ENCODE peak calls at places on chromosomes 13 and 19, in five cellular contexts. N is NCI-H2029 treated with DMSO at 0.1 percent for 48 hours; X is mesothelial cell of epicardium; S is stimulated activated CD4-positive, alpha-beta T cell treated with anti-CD3 and anti-CD28 coated beads, Interleukin-2, amount 100 ng/mL, for 48 hours; C is AG04449. G is an unnamed sample.

GRCh38 chr13:61084983-61085382 is 330.7 kb downstream of the PCDH20 start:
- DNase-seq in N (no peak), C (no peak), S (no peak), X (no peak), G (no peak)

GRCh38 chr13:112822851-112823250 is 133.0 kb downstream of the ATP11A start:
- DNase-seq in N (no peak), C (no peak), X (no peak), S (no peak), G (no peak)

GRCh38 chr19:34974631-34975030 is 10.6 kb upstream of the ZNF792 start:
- DNase-seq in C (no peak), S (no peak), N (no peak), X (no peak), G (no peak)

GRCh38 chr19:12723643-12724426 is at the start of gene TNPO2:
- DNase-seq in X (peak; percentile 73), S (peak; percentile 62), N (peak; percentile 57), C (no peak), G (peak; percentile 86)

GRCh38 chr13:75079226-75079625 is 402.7 kb downstream of the TBC1D4 start:
- DNase-seq in S (no peak), N (no peak), C (no peak), X (no peak), G (no peak)

GRCh38 chr19:16836115-16836905 is 7.1 kb downstream of the SIN3B start:
- DNase-seq in C (no peak), N (no peak), S (no peak), X (no peak), G (no peak)

GRCh38 chr19:36136975-36137686 is 2.7 kb upstream of the CAPNS1 start:
- DNase-seq in S (no peak), N (peak; percentile 76), X (no peak), C (no peak), G (no peak)

GRCh38 chr13:36357692-36358091 is 11.5 kb upstream of the SPART start:
- DNase-seq in N (no peak), S (no peak), X (no peak), C (no peak), G (no peak)

GRCh38 chr19:35357867-35358573 is at the start of gene FFAR3:
- DNase-seq in C (no peak), S (no peak), X (no peak), N (no peak), G (no peak)

GRCh38 chr13:44142540-44142867 is 231.1 kb upstream of the SERP2 start:
- DNase-seq in C (no peak), N (no peak), X (no peak), S (no peak), G (no peak)

GRCh38 chr13:77893066-77893465 is 25.6 kb downstream of the EDNRB start:
- DNase-seq in N (no peak), C (no peak), S (no peak), X (no peak), G (no peak)

GRCh38 chr13:28522871-28523270 is 27.9 kb upstream of the FLT1 start:
- DNase-seq in N (no peak), C (no peak), X (no peak), S (no peak), G (no peak)

GRCh38 chr13:112903071-112903577 is 65.9 kb upstream of the MCF2L start:
- DNase-seq in S (no peak), N (no peak), C (no peak), X (no peak), G (no peak)

GRCh38 chr13:35964764-35965163 is 166.4 kb downstream of the DCLK1 start:
- DNase-seq in C (no peak), X (no peak), S (no peak), N (no peak), G (no peak)

GRCh38 chr19:12670159-12670928 is 3.7 kb downstream of the WDR83 start:
- DNase-seq in S (no peak), X (no peak), C (no peak), N (no peak), G (no peak)

GRCh38 chr19:55112781-55113569 is 4.5 kb downstream of the PPP1R12C start:
- DNase-seq in C (no peak), N (no peak), S (no peak), X (no peak), G (no peak)

GRCh38 chr19:27793128-27793643 is 1419.8 kb downstream of the UQCRFS1 start:
- DNase-seq in X (no peak), N (peak; percentile 79), S (peak; percentile 63), C (peak; percentile 12), G (no peak)

GRCh38 chr13:27665333-27665732 is 43.6 kb downstream of the POLR1D start:
- DNase-seq in S (no peak), X (no peak), C (no peak), N (no peak), G (no peak)

GRCh38 chr19:48135411-48135810 is 24.8 kb upstream of the PLA2G4C start:
- DNase-seq in S (peak; percentile 13), X (no peak), N (no peak), C (no peak), G (no peak)

GRCh38 chr19:41591951-41592562 is 16.1 kb downstream of the CEACAM21 start:
- DNase-seq in N (no peak), X (no peak), S (no peak), C (no peak), G (no peak)

GRCh38 chr13:27712421-27712820 is 79.9 kb upstream of the GSX1 start:
- DNase-seq in S (no peak), X (no peak), C (no peak), N (no peak), G (no peak)

GRCh38 chr19:18543814-18544475 is 572 bp upstream of the FKBP8 start:
- DNase-seq in C (no peak), X (no peak), S (peak; percentile 74), N (peak; percentile 15), G (peak; percentile 89)

GRCh38 chr13:25625361-25625760 is 253.6 kb downstream of the ATP8A2 start:
- DNase-seq in X (no peak), C (no peak), S (no peak), N (no peak), G (no peak)

GRCh38 chr19:47230122-47230920 is 678 bp downstream of the BBC3 start:
- DNase-seq in C (no peak), N (no peak), X (peak; percentile 82), S (peak; percentile 77), G (peak; percentile 86)

GRCh38 chr13:79307433-79307861 is 98.6 kb downstream of the RBM26 start:
- DNase-seq in X (no peak), N (no peak), S (no peak), C (no peak), G (no peak)

GRCh38 chr13:113364933-113365371 is 1.0 kb upstream of the GRTP1 start:
- DNase-seq in S (no peak), X (peak; percentile 39), C (no peak), N (no peak), G (no peak)

G was measured in stimulated activated effector memory CD8-positive, alpha-beta T cell treated with anti-CD3 and anti-CD28 coated beads, Interleukin-12 subunit alpha, Interleukin-12 subunit beta, amount 100 ng/mL, for 72 hours.